ENCODE peak calls at places on chromosomes 3 and 15, in four cellular contexts. A is activated gamma-delta T cell treated with Interleukin-2 at 50 U/mL for 16 hours, R is RWPE1, N is EH. I is an unnamed sample.
A peak's percentile ranks its signal among the peaks of the same experiment; 100 is the strongest.

GRCh38 chr3:100602506-100603444 is 6.6 kb upstream of the ADGRG7 start:
- DNase-seq in A (no peak), R (peak; percentile 53), N (peak; percentile 49), I (peak; percentile 26)

GRCh38 chr3:23611737-23612295 is 193.9 kb upstream of the UBE2E1 start:
- DNase-seq in A (no peak), R (no peak), N (peak; percentile 73), I (peak; percentile 23)

GRCh38 chr3:27976933-27977332 is 254.8 kb upstream of the EOMES start:
- DNase-seq in A (no peak), R (peak; percentile 8), N (peak; percentile 43), I (peak; percentile 61)

GRCh38 chr3:137105277-137105977 is 147.6 kb downstream of the IL20RB start:
- DNase-seq in A (no peak), R (peak; percentile 47), N (peak; percentile 62), I (peak; percentile 76)

GRCh38 chr3:30964612-30965011 is 70.2 kb upstream of the GADL1 start:
- DNase-seq in A (no peak), R (peak; percentile 34), N (no peak), I (no peak)

GRCh38 chr15:36831125-36831914 is 251.9 kb downstream of the CDIN1 start:
- DNase-seq in A (no peak), R (peak; percentile 9), N (peak; percentile 98), I (peak; percentile 95)

GRCh38 chr3:13141991-13142412 is 68.8 kb upstream of the IQSEC1 start:
- DNase-seq in A (no peak), R (peak; percentile 50), N (peak; percentile 62), I (peak; percentile 49)

GRCh38 chr3:69320867-69321266 is 65.0 kb downstream of the FRMD4B start:
- DNase-seq in A (no peak), R (no peak), N (no peak), I (no peak)

GRCh38 chr15:63322541-63322940 is 45.1 kb downstream of the APH1B start:
- DNase-seq in A (no peak), R (no peak), N (peak; percentile 84), I (peak; percentile 40)

GRCh38 chr15:40960926-40961325 is 7.7 kb downstream of the CHAC1 start:
- DNase-seq in A (no peak), R (no peak), N (no peak), I (no peak)

GRCh38 chr15:100265641-100266035 is 76.1 kb downstream of the ADAMTS17 start:
- DNase-seq in A (no peak), R (no peak), N (no peak), I (no peak)

GRCh38 chr3:153970735-153971347 is 150.3 kb upstream of the ARHGEF26 start:
- DNase-seq in A (no peak), R (peak; percentile 30), N (no peak), I (peak; percentile 31)

GRCh38 chr15:76327191-76328105 is 9.1 kb upstream of the ISL2 start:
- DNase-seq in A (no peak), R (peak; percentile 21), N (peak; percentile 79), I (no peak)

GRCh38 chr3:115784739-115785571 is 161.6 kb downstream of the GAP43 start:
- DNase-seq in A (no peak), R (no peak), N (peak; percentile 93), I (peak; percentile 96)

GRCh38 chr15:72451224-72451623 is 22.9 kb upstream of the ARIH1 start:
- DNase-seq in A (no peak), R (no peak), N (no peak), I (no peak)

GRCh38 chr3:112561085-112561692 is 573 bp downstream of the ATG3 start:
- DNase-seq in A (peak; percentile 35), R (peak; percentile 71), N (peak; percentile 87), I (peak; percentile 96)

GRCh38 chr15:64634020-64634419 is 141.4 kb downstream of the RBPMS2 start:
- DNase-seq in A (peak; percentile 28), R (no peak), N (no peak), I (no peak)

GRCh38 chr3:84547971-84548970 is 410.5 kb upstream of the CADM2 start:
- DNase-seq in A (no peak), R (peak; percentile 2), N (no peak), I (peak; percentile 60)

GRCh38 chr3:129415378-129415777 is 13.1 kb downstream of the EFCAB12 start:
- DNase-seq in A (no peak), R (no peak), N (no peak), I (no peak)

GRCh38 chr3:52606373-52607085 is 70.1 kb downstream of the UQCC5 start:
- DNase-seq in A (no peak), R (peak; percentile 72), N (peak; percentile 29), I (peak; percentile 48)

GRCh38 chr3:167078070-167078622 is 302.0 kb downstream of the ZBBX start:
- DNase-seq in A (no peak), R (no peak), N (no peak), I (no peak)

I was measured in GM23248.